ENCODE peak calls at places on chromosome 11, in seven cellular contexts. A, N, D, W, J, R and H are unnamed samples. For H3K9me3 and H3K4me1, the result is how much of the 10 kb centered on the place peaks cover.

GRCh38 chr11:18726040-18726439 is at the start of gene IGSF22:
- DNase-seq in A (no peak), N (no peak), D (no peak), W (no peak), J (no peak), R (no peak), H (no peak)

GRCh38 chr11:12845739-12846358 is 163.3 kb upstream of the RASSF10 start:
- DNase-seq in A (peak), N (peak), D (no peak), W (no peak), J (no peak), R (peak), H (peak)

GRCh38 chr11:2096919-2097301 is 42.3 kb downstream of the IGF2 start:
- DNase-seq in A (no peak), N (no peak), D (no peak), W (peak), J (no peak), R (peak), H (no peak)

GRCh38 chr11:48083427-48083826 is 103.1 kb downstream of the PTPRJ start:
- DNase-seq in A (no peak), N (peak), D (no peak), W (no peak), J (no peak), R (no peak), H (no peak)

GRCh38 chr11:3126901-3127691 is 38.0 kb downstream of the OSBPL5 start:
- DNase-seq in A (no peak), N (no peak), D (no peak), W (peak), J (peak), R (peak), H (no peak)

GRCh38 chr11:19259487-19260345 is 19.0 kb upstream of the E2F8 start:
- DNase-seq in A (peak), N (peak), D (peak), W (peak), J (peak), R (no peak), H (peak)

GRCh38 chr11:116857936-116858335 is 20.5 kb upstream of the APOA1 start:
- DNase-seq in A (no peak), N (no peak), D (no peak), W (no peak), J (no peak), R (no peak), H (no peak)

GRCh38 chr11:69050592-69051380 is 2.1 kb downstream of the TPCN2 start:
- DNase-seq in A (no peak), N (no peak), D (no peak), W (no peak), J (no peak), R (peak), H (no peak)

GRCh38 chr11:40514124-40514523 is 945.3 kb downstream of the LRRC4C start:
- DNase-seq in A (peak), N (no peak), D (no peak), W (no peak), J (no peak), R (no peak), H (no peak)

GRCh38 chr11:60842688-60843605 is 1.0 kb downstream of the CCDC86 start:
- DNase-seq in A (no peak), N (no peak), D (no peak), W (no peak), J (no peak), R (no peak), H (no peak)

GRCh38 chr11:13098067-13098466 is 89.0 kb downstream of the RASSF10 start:
- DNase-seq in A (peak), N (no peak), D (no peak), W (no peak), J (no peak), R (no peak), H (no peak)

GRCh38 chr11:6655790-6656580 is at the start of gene DCHS1:
- DNase-seq in A (no peak), N (no peak), D (no peak), W (no peak), J (peak), R (peak), H (peak)

GRCh38 chr11:57901756-57902155 is 121.9 kb upstream of the OR9Q1 start:
- DNase-seq in A (no peak), N (no peak), D (no peak), W (no peak), J (no peak), R (no peak), H (no peak)

GRCh38 chr11:128550967-128551522 is 36.3 kb downstream of the ETS1 start:
- DNase-seq in A (no peak), N (no peak), D (no peak), W (no peak), J (no peak), R (peak), H (no peak)

GRCh38 chr11:19087658-19088057 is 27.1 kb upstream of the MRGPRX2 start:
- DNase-seq in A (no peak), N (peak), D (no peak), W (no peak), J (no peak), R (no peak), H (no peak)

GRCh38 chr11:60130496-60130895 is 42.0 kb downstream of the MS4A2 start:
- DNase-seq in A (peak), N (no peak), D (peak), W (no peak), J (no peak), R (no peak), H (peak)

GRCh38 chr11:129790131-129790530 is 25.5 kb upstream of the TMEM45B start:
- DNase-seq in A (no peak), N (no peak), D (no peak), W (no peak), J (no peak), R (no peak), H (no peak)

GRCh38 chr11:96033569-96033968 is 109.7 kb upstream of the MTMR2 start:
- DNase-seq in A (no peak), N (no peak), D (no peak), W (no peak), J (no peak), R (no peak), H (no peak)

GRCh38 chr11:100741866-100742625 is 55.0 kb downstream of the ARHGAP42 start:
- DNase-seq in A (no peak), N (peak), D (no peak), W (no peak), J (no peak), R (no peak), H (no peak)

GRCh38 chr11:108915666-108916065 is 250.8 kb downstream of the DDX10 start:
- DNase-seq in A (no peak), N (peak), D (no peak), W (no peak), J (no peak), R (no peak), H (no peak)

GRCh38 chr11:104011031-104011430 is 25.4 kb upstream of the DDI1 start:
- DNase-seq in A (no peak), N (peak), D (no peak), W (no peak), J (no peak), R (no peak), H (no peak)

GRCh38 chr11:111344032-111344431 is 35.0 kb downstream of the POU2AF1 start:
- DNase-seq in A (peak), N (peak), D (no peak), W (no peak), J (peak), R (peak), H (no peak)

GRCh38 chr11:13606701-13607100 is 61.8 kb upstream of the FAR1 start:
- DNase-seq in A (no peak), N (no peak), D (no peak), W (no peak), J (no peak), R (no peak), H (no peak)

GRCh38 chr11:127875076-127875475 is 712.3 kb downstream of the ETS1 start:
- DNase-seq in A (no peak), N (no peak), D (no peak), W (no peak), J (no peak), R (no peak), H (no peak)

GRCh38 chr11:120306519-120307242 is 18.4 kb upstream of the TLCD5 start:
- DNase-seq in A (peak), N (peak), D (peak), W (no peak), J (no peak), R (no peak), H (peak)

GRCh38 chr11:118705111-118705741 is 25.8 kb upstream of the TREH start:
- DNase-seq in A (no peak), N (no peak), D (no peak), W (no peak), J (no peak), R (no peak), H (peak)

GRCh38 chr11:57567210-57567511 is 311 bp downstream of the UBE2L6 start:
- DNase-seq in A (no peak), N (peak), D (no peak), W (no peak), J (no peak), R (peak), H (no peak)

DNA sequence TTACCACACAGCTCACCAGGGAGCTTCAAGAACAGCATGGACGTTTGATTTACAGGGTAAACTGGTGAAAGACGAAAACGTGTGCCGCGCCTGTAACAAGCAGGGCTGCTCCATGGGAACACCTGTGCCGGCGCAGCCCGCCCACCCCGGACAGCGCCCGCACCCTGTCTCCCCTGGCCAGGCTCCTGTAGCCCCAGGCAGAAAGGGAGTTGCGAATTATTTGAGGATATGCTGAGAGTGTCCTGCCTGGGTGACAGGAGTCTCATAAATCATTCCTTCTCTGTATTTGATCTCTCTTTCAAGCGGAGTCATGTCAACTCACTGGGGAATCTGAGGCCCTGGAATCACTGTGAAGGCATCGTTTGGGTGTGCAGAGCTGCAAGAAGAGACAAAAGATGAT is 804.3 kb downstream of the OPCML start:
- DNase-seq in A (no peak), N (no peak), D (no peak), W (no peak), J (no peak), R (no peak), H (no peak)
- H3K9me3 ChIP-seq in A (under half), N (under half), D (under half), W (under half), J (under half), R (under half), H (under half)

GRCh38 chr11:64863381-64864060 is 14.9 kb downstream of the EHD1 start:
- DNase-seq in A (no peak), N (no peak), D (no peak), W (no peak), J (peak), R (peak), H (no peak)

GRCh38 chr11:64865286-64866172 is 12.9 kb downstream of the EHD1 start:
- DNase-seq in A (no peak), N (peak), D (no peak), W (no peak), J (no peak), R (no peak), H (no peak)

GRCh38 chr11:64864473-64865285 is 13.7 kb downstream of the EHD1 start:
- DNase-seq in A (no peak), N (peak), D (no peak), W (no peak), J (peak), R (peak), H (no peak)

GRCh38 chr11:64862914-64863313 is 15.5 kb downstream of the EHD1 start:
- DNase-seq in A (no peak), N (no peak), D (no peak), W (no peak), J (no peak), R (peak), H (no peak)

DNA sequence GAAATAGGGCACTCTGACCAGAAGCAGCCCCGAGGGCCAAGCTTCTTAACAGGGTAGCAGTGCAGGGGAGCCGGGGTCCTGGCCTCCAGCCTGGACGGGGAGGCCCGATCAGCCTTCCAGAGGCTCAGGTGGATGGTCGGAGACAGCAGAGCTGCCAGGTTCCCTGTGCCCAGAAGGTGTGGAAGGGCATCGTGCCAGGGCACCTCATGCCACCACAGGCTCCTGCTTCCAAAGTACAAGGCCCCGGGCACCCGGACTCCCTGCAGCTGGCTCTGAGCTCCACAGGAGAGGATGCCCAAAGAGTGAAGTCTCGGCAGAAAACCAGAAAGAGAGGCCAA is 14.3 kb downstream of the EHD1 start:
- DNase-seq in A (no peak), N (no peak), D (no peak), W (no peak), J (no peak), R (no peak), H (no peak)
- H3K4me3 ChIP-seq in A (no peak), N (no peak), D (no peak), W (peak), J (no peak), R (no peak), H (no peak)

GRCh38 chr11:85784480-85784879 is 26.5 kb downstream of the SYTL2 start:
- DNase-seq in A (no peak), N (no peak), D (no peak), W (no peak), J (no peak), R (no peak), H (no peak)

GRCh38 chr11:85783758-85784157 is 27.2 kb downstream of the SYTL2 start:
- DNase-seq in A (no peak), N (no peak), D (no peak), W (no peak), J (no peak), R (no peak), H (no peak)

GRCh38 chr11:85784907-85785306 is 26.0 kb downstream of the SYTL2 start:
- DNase-seq in A (no peak), N (no peak), D (no peak), W (no peak), J (no peak), R (no peak), H (no peak)

GRCh38 chr11:85787809-85788805 is 22.8 kb downstream of the SYTL2 start:
- DNase-seq in A (peak), N (peak), D (no peak), W (no peak), J (no peak), R (no peak), H (no peak)

DNA sequence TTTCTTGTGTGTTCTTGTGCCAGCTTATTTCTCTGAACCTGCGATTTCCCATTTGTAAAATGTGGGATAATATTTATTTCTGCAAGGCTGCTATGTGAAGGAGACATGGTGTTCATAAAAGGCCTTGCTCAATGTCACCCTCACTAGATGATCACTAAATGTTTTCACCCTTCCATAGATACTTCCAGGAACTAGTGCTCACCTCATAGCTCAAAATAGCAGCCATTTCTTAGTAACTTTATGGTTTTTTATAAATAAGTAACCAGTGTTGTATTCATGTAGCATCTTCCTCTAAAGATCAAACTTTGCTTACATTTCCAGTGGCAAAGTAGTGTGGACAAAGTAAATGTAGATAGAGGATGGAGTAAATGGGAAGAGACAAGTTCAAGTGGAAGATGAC is 23.8 kb downstream of the SYTL2 start:
- DNase-seq in A (no peak), N (no peak), D (no peak), W (no peak), J (no peak), R (no peak), H (no peak)
- H3K4me1 ChIP-seq in A (half or more), N (under half), D (under half), W (under half), J (under half), R (under half), H (under half)

GRCh38 chr11:21806982-21807749 is 385.7 kb upstream of the ANO5 start:
- DNase-seq in A (no peak), N (no peak), D (no peak), W (no peak), J (no peak), R (no peak), H (no peak)
- H3K9me3 ChIP-seq in A (under half), N (under half), D (under half), W (under half), J (under half), R (under half), H (under half)

GRCh38 chr11:123245567-123245966 is 50.5 kb upstream of the CLMP start:
- DNase-seq in A (no peak), N (no peak), D (no peak), W (no peak), J (no peak), R (no peak), H (no peak)
- H3K4me3 ChIP-seq in A (no peak), N (no peak), D (no peak), W (no peak), J (no peak), R (no peak), H (no peak)

DNA sequence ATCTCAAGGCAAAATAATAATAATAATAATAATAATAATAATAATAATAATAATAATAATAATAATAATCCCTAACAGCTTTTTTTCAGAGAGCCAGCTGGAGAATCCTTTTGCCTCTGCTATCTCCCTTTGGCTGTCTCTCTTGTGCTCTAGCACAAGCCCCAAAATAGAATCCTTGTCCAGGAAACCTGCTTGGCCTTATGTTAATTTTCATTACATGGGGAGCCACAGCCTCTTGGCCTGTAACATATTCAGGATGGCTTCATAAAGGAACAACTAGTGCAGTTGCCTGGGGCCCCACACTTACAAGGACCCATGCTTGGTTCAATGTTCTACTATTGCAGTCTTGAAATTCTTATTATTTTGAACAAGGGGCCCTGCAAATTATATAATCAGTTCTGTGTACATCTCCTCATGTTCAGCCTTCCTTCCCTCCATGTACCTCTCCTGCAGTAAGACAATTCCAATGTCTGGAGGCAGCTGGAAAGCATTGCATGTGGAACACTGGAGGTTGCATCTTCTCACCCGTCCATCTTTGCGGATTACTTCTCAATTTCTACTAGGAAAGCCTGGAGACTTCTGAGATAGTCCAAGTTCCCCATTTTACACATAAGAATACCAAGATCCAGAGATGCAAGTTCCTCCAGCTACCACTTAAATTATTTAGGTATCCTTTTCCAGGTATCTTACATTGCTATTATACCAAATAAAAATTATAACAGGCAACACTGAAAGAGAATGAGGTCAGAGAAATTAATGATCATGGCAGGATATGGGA is 37.8 kb upstream of the SORL1 start:
- DNase-seq in A (no peak), N (no peak), D (no peak), W (no peak), J (no peak), R (no peak), H (no peak)
- H3K4me1 ChIP-seq in A (under half), N (under half), D (under half), W (under half), J (under half), R (under half), H (under half)